ENCODE peak calls at places on chromosomes 3 and 15, in four cellular contexts. I, O, R and Z are unnamed samples.
A peak's percentile ranks its signal among the peaks of the same experiment; 100 is the strongest.

GRCh38 chr3:182370949-182371348 is 422.4 kb upstream of the ATP11B start:
- DNase-seq in I (no peak), O (no peak), R (peak; percentile 25), Z (no peak)

GRCh38 chr3:195907730-195908438 is 467 bp downstream of the TNK2 start:
- DNase-seq in I (peak; percentile 64), O (peak; percentile 25), R (peak; percentile 78), Z (peak; percentile 82)

GRCh38 chr3:127484601-127485388 is 105.7 kb downstream of the TPRA1 start:
- DNase-seq in I (peak; percentile 71), O (no peak), R (no peak), Z (no peak)

GRCh38 chr3:147392083-147392916 is 14.0 kb downstream of the ZIC4 start:
- DNase-seq in I (no peak), O (no peak), R (no peak), Z (no peak)

GRCh38 chr3:132404276-132404675 is 13.0 kb upstream of the DNAJC13 start:
- DNase-seq in I (no peak), O (no peak), R (no peak), Z (no peak)

GRCh38 chr15:69450968-69451695 is 1.5 kb upstream of the RPLP1 start:
- DNase-seq in I (no peak), O (no peak), R (no peak), Z (peak; percentile 36)

GRCh38 chr15:35252351-35252865 is 167.3 kb upstream of the NANOGP8 start:
- DNase-seq in I (no peak), O (no peak), R (no peak), Z (no peak)

GRCh38 chr3:57000012-57000411 is 60.5 kb upstream of the SPATA12 start:
- DNase-seq in I (no peak), O (no peak), R (no peak), Z (no peak)

GRCh38 chr3:178513539-178514410 is 22.5 kb upstream of the KCNMB2 start:
- DNase-seq in I (no peak), O (no peak), R (no peak), Z (no peak)

GRCh38 chr3:101484805-101485620 is 28.0 kb downstream of the SENP7 start:
- DNase-seq in I (no peak), O (no peak), R (no peak), Z (no peak)

GRCh38 chr3:4704552-4704951 is 211.4 kb downstream of the ITPR1 start:
- DNase-seq in I (no peak), O (no peak), R (no peak), Z (no peak)

GRCh38 chr15:43912991-43913927 is 86.5 kb downstream of the WDR76 start:
- DNase-seq in I (no peak), O (peak; percentile 86), R (peak; percentile 79), Z (peak; percentile 23)

GRCh38 chr3:126373682-126374601 is 16.7 kb upstream of the KLF15 start:
- DNase-seq in I (no peak), O (no peak), R (no peak), Z (peak; percentile 16)

GRCh38 chr3:170357920-170358854 is 672 bp downstream of the SKIL start:
- DNase-seq in I (peak; percentile 55), O (peak; percentile 72), R (peak; percentile 71), Z (peak; percentile 76)

GRCh38 chr3:119352235-119352634 is 58.1 kb downstream of the ARHGAP31 start:
- DNase-seq in I (peak; percentile 9), O (no peak), R (no peak), Z (peak; percentile 84)

GRCh38 chr15:38944551-38944950 is 379.9 kb upstream of the RASGRP1 start:
- DNase-seq in I (no peak), O (no peak), R (no peak), Z (no peak)

GRCh38 chr15:68389041-68389930 is 42.7 kb downstream of the ITGA11 start:
- DNase-seq in I (no peak), O (no peak), R (no peak), Z (no peak)

GRCh38 chr15:31295660-31296059 is 31.0 kb upstream of the KLF13 start:
- DNase-seq in I (no peak), O (no peak), R (no peak), Z (no peak)

GRCh38 chr3:23806322-23807160 is 786 bp downstream of the UBE2E1 start:
- DNase-seq in I (no peak), O (no peak), R (no peak), Z (no peak)

GRCh38 chr15:75171408-75171807 is 30.3 kb upstream of the C15orf39 start:
- DNase-seq in I (peak; percentile 67), O (no peak), R (peak; percentile 88), Z (peak; percentile 60)

GRCh38 chr15:50355980-50356379 is 982 bp upstream of the GABPB1 start:
- DNase-seq in I (no peak), O (no peak), R (no peak), Z (no peak)

GRCh38 chr15:98856540-98856907 is 151.1 kb downstream of the PGPEP1L start:
- DNase-seq in I (no peak), O (no peak), R (no peak), Z (no peak)

GRCh38 chr3:195040094-195040493 is 230.9 kb downstream of the XXYLT1 start:
- DNase-seq in I (no peak), O (no peak), R (no peak), Z (no peak)

GRCh38 chr3:67719333-67719732 is 64.9 kb upstream of the SUCLG2 start:
- DNase-seq in I (no peak), O (peak; percentile 2), R (no peak), Z (no peak)

GRCh38 chr15:77753238-77753873 is 120.6 kb upstream of the LINGO1 start:
- DNase-seq in I (no peak), O (no peak), R (peak; percentile 21), Z (peak; percentile 33)

GRCh38 chr3:36524560-36524959 is 144.3 kb downstream of the STAC start:
- DNase-seq in I (no peak), O (no peak), R (no peak), Z (no peak)

GRCh38 chr3:152497457-152497856 is 228.7 kb downstream of the MBNL1 start:
- DNase-seq in I (no peak), O (no peak), R (no peak), Z (no peak)

GRCh38 chr3:105938101-105938500 is 69.3 kb upstream of the CBLB start:
- DNase-seq in I (no peak), O (no peak), R (peak; percentile 1), Z (peak; percentile 44)

GRCh38 chr3:169699536-169700050 is 36.1 kb upstream of the MECOM start:
- DNase-seq in I (no peak), O (no peak), R (no peak), Z (no peak)